ENCODE peak calls at places on chromosomes 6 and 20, in four cellular contexts. H is fibroblast of mammary gland, M is T follicular helper cell, J is progenitor cell of endocrine pancreas. Q is an unnamed sample.
A peak's percentile ranks its signal among the peaks of the same experiment; 100 is the strongest.

GRCh38 chr20:13035399-13036173 is 26.8 kb downstream of the SPTLC3 start:
- DNase-seq in H (no peak), M (no peak), J (no peak), Q (peak; percentile 22)

GRCh38 chr6:152661776-152662175 is 24.6 kb upstream of the SYNE1 start:
- DNase-seq in H (no peak), M (no peak), J (no peak), Q (no peak)

GRCh38 chr20:49699200-49699992 is 14.3 kb downstream of the B4GALT5 start:
- DNase-seq in H (peak; percentile 68), M (no peak), J (no peak), Q (no peak)

GRCh38 chr6:38871745-38872568 is 156.8 kb downstream of the DNAH8 start:
- DNase-seq in H (peak; percentile 50), M (peak; percentile 30), J (peak; percentile 54), Q (peak; percentile 23)

GRCh38 chr20:53954734-53955658 is 115.4 kb downstream of the BCAS1 start:
- DNase-seq in H (no peak), M (no peak), J (no peak), Q (no peak)

GRCh38 chr6:102300350-102300749 is 906.8 kb downstream of the GRIK2 start:
- DNase-seq in H (no peak), M (no peak), J (no peak), Q (no peak)

GRCh38 chr20:61886721-61887658 is 178.7 kb downstream of the TAF4 start:
- DNase-seq in H (peak; percentile 48), M (no peak), J (peak; percentile 39), Q (peak; percentile 8)

GRCh38 chr6:64538760-64539159 is 903.2 kb downstream of the PHF3 start:
- DNase-seq in H (no peak), M (no peak), J (no peak), Q (no peak)

GRCh38 chr6:123527406-123527805 is 109.3 kb downstream of the TRDN start:
- DNase-seq in H (peak; percentile 29), M (no peak), J (no peak), Q (no peak)

GRCh38 chr20:10249048-10249770 is 30.6 kb downstream of the SNAP25 start:
- DNase-seq in H (no peak), M (no peak), J (no peak), Q (peak; percentile 6)

GRCh38 chr6:75202676-75203131 is 3.1 kb downstream of the COL12A1 start:
- DNase-seq in H (peak; percentile 48), M (no peak), J (no peak), Q (no peak)

GRCh38 chr6:25351485-25351884 is 72.3 kb downstream of the CARMIL1 start:
- DNase-seq in H (no peak), M (no peak), J (no peak), Q (no peak)

GRCh38 chr20:35009665-35010328 is 54.1 kb downstream of the MYH7B start:
- DNase-seq in H (no peak), M (no peak), J (no peak), Q (no peak)

GRCh38 chr6:31402324-31403282 is 792 bp upstream of the MICA start:
- DNase-seq in H (peak; percentile 41), M (peak; percentile 19), J (no peak), Q (no peak)

GRCh38 chr6:75530696-75531095 is 37.1 kb upstream of the FILIP1 start:
- DNase-seq in H (peak; percentile 2), M (no peak), J (no peak), Q (no peak)

GRCh38 chr6:47663462-47664216 is 34.7 kb upstream of the ADGRF4 start:
- DNase-seq in H (no peak), M (no peak), J (no peak), Q (no peak)

GRCh38 chr20:23622839-23623343 is 14.9 kb downstream of the CST3 start:
- DNase-seq in H (peak; percentile 99), M (no peak), J (no peak), Q (no peak)